ENCODE peak calls at places on chromosomes 6 and 20, in nine cellular contexts. G is left cardiac atrium; L is stimulated activated CD4-positive, alpha-beta T cell treated with anti-CD3 and anti-CD28 coated beads, Interleukin-1b, Interleukin-23, amount 100 ng/mL, for 48 hours; D is C1 segment of cervical spinal cord; C is pancreas; V is progenitor cell of endocrine pancreas; Z is pons; K is skeletal muscle cell; I is GM04503. F is an unnamed sample.

GRCh38 chr6:34358389-34358906 is 34.0 kb downstream of the NUDT3 start:
- DNase-seq in L (no peak), D (no peak), K (peak; percentile 42), I (no peak), C (no peak), Z (no peak), G (no peak), V (no peak), F (no peak)

GRCh38 chr20:1761116-1761515 is 103.5 kb upstream of the SIRPG start:
- DNase-seq in L (no peak), V (no peak), C (no peak), I (peak; percentile 73), D (no peak), G (no peak), Z (no peak), K (peak; percentile 61), F (no peak)

GRCh38 chr20:50271201-50271600 is 80.6 kb downstream of the CEBPB start:
- DNase-seq in I (no peak), V (no peak), C (no peak), K (no peak), G (no peak), Z (no peak), D (no peak), L (no peak), F (no peak)

GRCh38 chr6:80769101-80769500 is 662.6 kb downstream of the BCKDHB start:
- DNase-seq in K (peak; percentile 96), Z (no peak), I (peak; percentile 82), L (no peak), V (no peak), C (no peak), D (no peak), G (no peak), F (no peak)

GRCh38 chr20:47708953-47709833 is 76.1 kb downstream of the SULF2 start:
- DNase-seq in L (no peak), V (no peak), I (no peak), G (no peak), K (no peak), Z (no peak), C (no peak), D (peak; percentile 10), F (no peak)

GRCh38 chr20:19427913-19428800 is 215.7 kb downstream of the SLC24A3 start:
- DNase-seq in G (no peak), L (no peak), D (no peak), V (no peak), I (no peak), Z (no peak), K (no peak), C (no peak), F (no peak)

GRCh38 chr20:4681971-4682370 is 39.7 kb upstream of the PRND start:
- DNase-seq in K (peak; percentile 33), D (no peak), Z (no peak), I (peak; percentile 61), V (no peak), C (no peak), G (no peak), L (no peak), F (no peak)

GRCh38 chr20:9407805-9408421 is 106.5 kb upstream of the LAMP5 start:
- DNase-seq in K (peak; percentile 31), D (peak; percentile 41), I (no peak), L (peak; percentile 41), V (peak; percentile 65), Z (peak; percentile 83), C (no peak), G (peak; percentile 24), F (no peak)

GRCh38 chr6:81613606-81614005 is 138.9 kb downstream of the TENT5A start:
- DNase-seq in G (no peak), C (no peak), D (no peak), I (peak; percentile 51), Z (no peak), V (no peak), L (no peak), K (peak; percentile 58), F (no peak)

GRCh38 chr6:107244742-107245470 is 129.6 kb upstream of the BEND3 start:
- DNase-seq in I (no peak), C (no peak), L (no peak), V (no peak), K (no peak), D (no peak), Z (no peak), G (no peak), F (no peak)

F was measured in upper lobe of left lung.